ENCODE peak calls at places on chromosome 13, in four cellular contexts. Z, S, O and U are unnamed samples. For H3K36me3, the result is how much of the 10 kb centered on the place peaks cover.

GRCh38 chr13:93226623-93227279 is at the start of gene GPC6:
- DNase-seq in S (no peak), Z (no peak), O (no peak), U (no peak)

GRCh38 chr13:32624441-32624840 is 38.2 kb downstream of the PDS5B start:
- DNase-seq in O (no peak), S (no peak), Z (no peak), U (no peak)

GRCh38 chr13:59835569-59835968 is 328.2 kb downstream of the DIAPH3 start:
- DNase-seq in Z (no peak), S (peak), O (no peak), U (no peak)

GRCh38 chr13:71638728-71639127 is 228.3 kb downstream of the DACH1 start:
- DNase-seq in Z (no peak), O (no peak), S (no peak), U (no peak)

GRCh38 chr13:24270639-24271131 is 38.7 kb upstream of the C1QTNF9 start:
- DNase-seq in Z (no peak), S (peak), O (no peak), U (peak)

GRCh38 chr13:113232208-113233003 is 23.0 kb downstream of the CUL4A start:
- DNase-seq in Z (no peak), S (no peak), O (no peak), U (no peak)

GRCh38 chr13:48233886-48234488 is 981 bp downstream of the ITM2B start:
- DNase-seq in S (peak), Z (no peak), O (no peak), U (no peak)

GRCh38 chr13:104648291-104648690 is 1582.1 kb upstream of the SLC10A2 start:
- DNase-seq in S (no peak), Z (no peak), O (no peak), U (no peak)

GRCh38 chr13:64538711-64539110 is 2691.4 kb downstream of the PCDH9 start:
- DNase-seq in S (no peak), Z (no peak), O (no peak), U (no peak)

GRCh38 chr13:107005577-107005976 is 437.6 kb upstream of the ARGLU1 start:
- DNase-seq in O (no peak), Z (no peak), S (no peak), U (no peak)

GRCh38 chr13:32408296-32408998 is 19.5 kb downstream of the N4BP2L1 start:
- DNase-seq in O (no peak), Z (no peak), S (no peak), U (no peak)

GRCh38 chr13:19742651-19743050 is 40.1 kb downstream of the PSPC1 start:
- DNase-seq in O (no peak), Z (no peak), S (no peak), U (no peak)

GRCh38 chr13:19737844-19738557 is 44.7 kb downstream of the PSPC1 start:
- DNase-seq in Z (no peak), O (no peak), S (no peak), U (no peak)
- H3K36me3 ChIP-seq in Z (under half), O (under half), S (under half), U (under half)

GRCh38 chr13:114285166-114285808 is 3.9 kb downstream of the UPF3A start:
- DNase-seq in O (no peak), S (no peak), Z (no peak), U (no peak)
- H3K36me3 ChIP-seq in O (under half), S (under half), Z (half or more), U (under half)

DNA sequence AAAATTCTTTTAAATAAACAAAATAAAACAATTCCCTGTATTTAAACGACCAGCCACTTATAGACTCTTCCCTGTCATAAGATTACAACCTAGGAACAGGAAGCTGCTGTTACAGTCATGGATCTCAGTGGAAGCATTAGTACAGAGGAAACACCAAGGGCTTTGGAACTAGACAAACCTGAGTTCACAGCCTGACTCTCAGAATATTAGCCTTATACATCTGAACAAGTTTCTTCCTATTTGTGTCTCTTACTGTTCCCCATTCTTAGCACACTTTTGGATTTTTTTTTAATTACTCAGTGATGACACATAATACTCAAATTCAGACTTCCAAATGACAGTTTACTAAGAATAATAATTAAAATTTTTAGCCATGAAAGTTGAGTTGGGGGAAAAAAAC is 46.1 kb downstream of the ZDHHC20 start:
- DNase-seq in O (no peak), S (no peak), Z (no peak), U (no peak)
- H3K36me3 ChIP-seq in O (under half), S (under half), Z (under half), U (under half)

GRCh38 chr13:102654786-102655185 is 40.1 kb downstream of the METTL21C start:
- DNase-seq in S (no peak), Z (no peak), O (no peak), U (no peak)

GRCh38 chr13:102651892-102652291 is 43.0 kb downstream of the METTL21C start:
- DNase-seq in O (no peak), S (no peak), Z (no peak), U (no peak)

GRCh38 chr13:102648046-102648445 is 46.8 kb downstream of the METTL21C start:
- DNase-seq in Z (no peak), S (no peak), O (no peak), U (no peak)

GRCh38 chr13:102651392-102651791 is 43.5 kb downstream of the METTL21C start:
- DNase-seq in Z (no peak), O (no peak), S (no peak), U (no peak)

GRCh38 chr13:102650444-102650843 is 44.4 kb downstream of the METTL21C start:
- DNase-seq in Z (no peak), O (no peak), S (no peak), U (no peak)
- H3K36me3 ChIP-seq in Z (half or more), O (under half), S (under half), U (half or more)

GRCh38 chr13:42218576-42218975 is 53.4 kb upstream of the AKAP11 start:
- DNase-seq in S (no peak), O (no peak), Z (no peak), U (no peak)

GRCh38 chr13:42216422-42216735 is 55.6 kb upstream of the AKAP11 start:
- DNase-seq in O (no peak), Z (no peak), S (no peak), U (no peak)

GRCh38 chr13:42219051-42219450 is 52.9 kb upstream of the AKAP11 start:
- DNase-seq in O (no peak), S (no peak), Z (no peak), U (no peak)

GRCh38 chr13:42221321-42221720 is 50.6 kb upstream of the AKAP11 start:
- DNase-seq in Z (no peak), O (no peak), S (no peak), U (no peak)

GRCh38 chr13:42219870-42220269 is 52.1 kb upstream of the AKAP11 start:
- DNase-seq in O (no peak), Z (no peak), S (no peak), U (no peak)
- H3K36me3 ChIP-seq in O (under half), Z (under half), S (under half), U (under half)

DNA sequence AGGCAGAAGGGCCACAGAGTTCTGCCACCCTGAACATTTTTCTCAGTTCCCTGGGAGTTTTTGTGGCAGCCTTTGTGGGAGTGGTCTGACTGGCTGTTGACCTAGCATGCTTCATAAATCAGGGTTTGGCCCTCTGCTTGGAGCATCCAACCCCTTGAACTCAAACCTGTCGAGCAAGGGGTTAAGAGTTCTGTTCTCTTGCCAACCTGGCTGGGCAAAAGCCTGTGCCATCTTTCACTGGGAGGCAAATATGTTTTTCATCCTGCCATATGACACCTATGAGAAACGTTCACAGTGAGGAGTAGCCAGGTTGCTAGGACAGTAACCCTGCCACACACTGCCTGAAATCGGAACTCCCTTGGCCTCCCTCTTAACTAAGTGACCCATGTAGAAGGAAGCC is 7.7 kb upstream of the TEX26 start:
- DNase-seq in O (no peak), Z (no peak), S (no peak), U (no peak)
- H3K36me3 ChIP-seq in O (under half), Z (under half), S (under half), U (under half)